ENCODE peak calls at places on chromosomes 3 and 15, in four cellular contexts. One of them, this sample, is unnamed.

GRCh38 chr15:91717811-91718210 is 135.7 kb upstream of the SLCO3A1 start:
- DNase-seq in GM19239: no peak
- DNase-seq in activated naive CD4-positive, alpha-beta T cell: no peak
- DNase-seq in NT2/D1: no peak
- DNase-seq in this sample: no peak

GRCh38 chr3:137075020-137075419 is 117.2 kb downstream of the IL20RB start:
- DNase-seq in GM19239: no peak
- DNase-seq in activated naive CD4-positive, alpha-beta T cell: no peak
- DNase-seq in NT2/D1: no peak
- DNase-seq in this sample: no peak

GRCh38 chr15:52056001-52056400 is 37.0 kb downstream of the MAPK6 start:
- DNase-seq in GM19239: no peak
- DNase-seq in activated naive CD4-positive, alpha-beta T cell: no peak
- DNase-seq in NT2/D1: no peak
- DNase-seq in this sample: no peak

GRCh38 chr15:101437209-101437608 is 52.3 kb downstream of the PCSK6 start:
- DNase-seq in GM19239: no peak
- DNase-seq in activated naive CD4-positive, alpha-beta T cell: no peak
- DNase-seq in NT2/D1: no peak
- DNase-seq in this sample: no peak

GRCh38 chr15:57158589-57158988 is 217.7 kb upstream of the CGNL1 start:
- DNase-seq in GM19239: no peak
- DNase-seq in NT2/D1: no peak
- DNase-seq in activated naive CD4-positive, alpha-beta T cell: no peak
- DNase-seq in this sample: no peak

GRCh38 chr3:187714404-187714979 is 12.1 kb upstream of the RTP2 start:
- DNase-seq in NT2/D1: peak; percentile 78
- DNase-seq in GM19239: peak; percentile 52
- DNase-seq in activated naive CD4-positive, alpha-beta T cell: peak; percentile 21
- DNase-seq in this sample: no peak

GRCh38 chr3:3129579-3129978 is 2.8 kb downstream of the TRNT1 start:
- DNase-seq in activated naive CD4-positive, alpha-beta T cell: no peak
- DNase-seq in NT2/D1: no peak
- DNase-seq in GM19239: no peak
- DNase-seq in this sample: no peak

GRCh38 chr3:186902154-186902553 is 28.2 kb upstream of the ST6GAL1 start:
- DNase-seq in NT2/D1: no peak
- DNase-seq in activated naive CD4-positive, alpha-beta T cell: no peak
- DNase-seq in GM19239: no peak
- DNase-seq in this sample: no peak

GRCh38 chr3:45776611-45777010 is 19.7 kb downstream of the SLC6A20 start:
- DNase-seq in GM19239: no peak
- DNase-seq in NT2/D1: peak; percentile 25
- DNase-seq in activated naive CD4-positive, alpha-beta T cell: no peak
- DNase-seq in this sample: no peak

GRCh38 chr3:41304603-41305002 is 105.3 kb downstream of the CTNNB1 start:
- DNase-seq in activated naive CD4-positive, alpha-beta T cell: no peak
- DNase-seq in GM19239: no peak
- DNase-seq in NT2/D1: no peak
- DNase-seq in this sample: no peak

GRCh38 chr15:43218908-43219706 is 1.7 kb downstream of the EPB42 start:
- DNase-seq in GM19239: no peak
- DNase-seq in NT2/D1: no peak
- DNase-seq in activated naive CD4-positive, alpha-beta T cell: no peak
- DNase-seq in this sample: no peak

GRCh38 chr3:41234823-41235722 is 35.8 kb downstream of the CTNNB1 start:
- DNase-seq in GM19239: no peak
- DNase-seq in NT2/D1: peak; percentile 32
- DNase-seq in activated naive CD4-positive, alpha-beta T cell: no peak
- DNase-seq in this sample: no peak

GRCh38 chr3:114308830-114309229 is 15.0 kb downstream of the TIGIT start:
- DNase-seq in activated naive CD4-positive, alpha-beta T cell: no peak
- DNase-seq in NT2/D1: no peak
- DNase-seq in GM19239: peak; percentile 32
- DNase-seq in this sample: no peak

GRCh38 chr15:92130906-92131305 is 262.8 kb upstream of the ST8SIA2 start:
- DNase-seq in activated naive CD4-positive, alpha-beta T cell: no peak
- DNase-seq in NT2/D1: no peak
- DNase-seq in GM19239: no peak
- DNase-seq in this sample: no peak

GRCh38 chr3:72155391-72156064 is 370.6 kb upstream of the PROK2 start:
- DNase-seq in activated naive CD4-positive, alpha-beta T cell: no peak
- DNase-seq in NT2/D1: no peak
- DNase-seq in GM19239: no peak
- DNase-seq in this sample: peak; percentile 44

GRCh38 chr3:131072099-131072559 is 45.5 kb downstream of the NEK11 start:
- DNase-seq in GM19239: no peak
- DNase-seq in NT2/D1: no peak
- DNase-seq in activated naive CD4-positive, alpha-beta T cell: no peak
- DNase-seq in this sample: no peak

GRCh38 chr3:128424508-128425069 is 42.1 kb downstream of the DNAJB8 start:
- DNase-seq in activated naive CD4-positive, alpha-beta T cell: no peak
- DNase-seq in GM19239: no peak
- DNase-seq in NT2/D1: no peak
- DNase-seq in this sample: no peak

GRCh38 chr3:128337305-128337704 is 129.4 kb downstream of the DNAJB8 start:
- DNase-seq in activated naive CD4-positive, alpha-beta T cell: no peak
- DNase-seq in NT2/D1: no peak
- DNase-seq in GM19239: no peak
- DNase-seq in this sample: no peak

GRCh38 chr15:91593081-91593480 is 260.4 kb upstream of the SLCO3A1 start:
- DNase-seq in NT2/D1: no peak
- DNase-seq in activated naive CD4-positive, alpha-beta T cell: no peak
- DNase-seq in GM19239: no peak
- DNase-seq in this sample: no peak

GRCh38 chr3:147120029-147120428 is 286.3 kb downstream of the ZIC4 start:
- DNase-seq in GM19239: no peak
- DNase-seq in NT2/D1: no peak
- DNase-seq in activated naive CD4-positive, alpha-beta T cell: no peak
- DNase-seq in this sample: no peak

GRCh38 chr15:80584561-80584964 is 110.5 kb upstream of the ABHD17C start:
- DNase-seq in NT2/D1: no peak
- DNase-seq in activated naive CD4-positive, alpha-beta T cell: no peak
- DNase-seq in GM19239: no peak
- DNase-seq in this sample: no peak

GRCh38 chr3:120614765-120615164 is 18.6 kb downstream of the NDUFB4 start:
- DNase-seq in NT2/D1: no peak
- DNase-seq in GM19239: no peak
- DNase-seq in activated naive CD4-positive, alpha-beta T cell: no peak
- DNase-seq in this sample: no peak

GRCh38 chr15:29612096-29612495 is 210.2 kb downstream of the TJP1 start:
- DNase-seq in NT2/D1: peak; percentile 49
- DNase-seq in GM19239: no peak
- DNase-seq in activated naive CD4-positive, alpha-beta T cell: no peak
- DNase-seq in this sample: no peak

GRCh38 chr15:29045717-29046116 is 159.9 kb downstream of the APBA2 start:
- DNase-seq in activated naive CD4-positive, alpha-beta T cell: no peak
- DNase-seq in NT2/D1: no peak
- DNase-seq in GM19239: no peak
- DNase-seq in this sample: no peak